ENCODE peak calls at places on chromosome 21, in five cellular contexts. E is BE2C, L is ovary, V is K562, N is mucosa of descending colon. U is an unnamed sample.

GRCh38 chr21:17550671-17551308 is 37.9 kb downstream of the CXADR start:
- DNase-seq in N (no peak), V (no peak), L (no peak), E (no peak), U (no peak)

GRCh38 chr21:39579734-39580332 is 32.9 kb upstream of the B3GALT5 start:
- DNase-seq in L (no peak), E (no peak), V (no peak), N (no peak), U (no peak)

GRCh38 chr21:35048706-35049617 is at the start of gene RUNX1:
- DNase-seq in L (no peak), V (peak; percentile 61), E (no peak), N (peak; percentile 53), U (peak; percentile 84)

GRCh38 chr21:35491920-35492678 is 443.0 kb upstream of the RUNX1 start:
- DNase-seq in L (no peak), V (no peak), N (no peak), E (no peak), U (no peak)

GRCh38 chr21:16134134-16134533 is 404.4 kb downstream of the USP25 start:
- DNase-seq in V (no peak), N (no peak), E (no peak), L (no peak), U (no peak)

GRCh38 chr21:34052171-34052570 is 21.2 kb upstream of the MRPS6 start:
- DNase-seq in V (no peak), E (no peak), N (no peak), L (no peak), U (no peak)

GRCh38 chr21:31334648-31335121 is 9.4 kb downstream of the TIAM1 start:
- DNase-seq in N (no peak), E (no peak), L (no peak), V (no peak), U (no peak)

GRCh38 chr21:35753308-35753707 is 307.0 kb downstream of the SETD4 start:
- DNase-seq in L (no peak), E (no peak), V (no peak), N (no peak), U (no peak)

GRCh38 chr21:32733356-32733755 is 5.5 kb upstream of the SYNJ1 start:
- DNase-seq in V (no peak), E (no peak), N (no peak), L (no peak), U (no peak)

GRCh38 chr21:40043423-40043822 is 176.2 kb downstream of the PCP4 start:
- DNase-seq in V (peak; percentile 6), L (no peak), N (no peak), E (no peak), U (no peak)

GRCh38 chr21:33136898-33137502 is 67.1 kb downstream of the OLIG1 start:
- DNase-seq in L (no peak), V (no peak), E (no peak), N (no peak), U (no peak)

GRCh38 chr21:25867041-25867440 is 132.3 kb downstream of the GABPA start:
- DNase-seq in L (no peak), E (no peak), V (no peak), N (no peak), U (no peak)

GRCh38 chr21:28516996-28517592 is 475.6 kb downstream of the LTN1 start:
- DNase-seq in V (peak; percentile 14), N (peak; percentile 83), L (peak; percentile 51), E (peak; percentile 86), U (peak; percentile 80)

GRCh38 chr21:27734146-27734545 is 767.3 kb upstream of the ADAMTS5 start:
- DNase-seq in E (no peak), L (no peak), V (no peak), N (no peak), U (no peak)

GRCh38 chr21:46489800-46490199 is 31.1 kb downstream of the DIP2A start:
- DNase-seq in L (no peak), E (no peak), V (no peak), N (no peak), U (no peak)

GRCh38 chr21:16037386-16037785 is 307.6 kb downstream of the USP25 start:
- DNase-seq in L (no peak), N (no peak), V (no peak), E (no peak), U (no peak)

GRCh38 chr21:39175154-39175553 is 8.1 kb downstream of the PSMG1 start:
- DNase-seq in N (no peak), E (no peak), L (no peak), V (no peak), U (peak; percentile 26)

GRCh38 chr21:42130447-42130846 is 59.3 kb downstream of the UMODL1 start:
- DNase-seq in E (no peak), N (no peak), V (no peak), L (no peak), U (no peak)
- H3K4me1 ChIP-seq in E (no peaks in the 10 kb centered on the region), N (no peaks in the 10 kb centered on the region), V (peaks cover 3% of the 10 kb centered on the region), L (no peaks in the 10 kb centered on the region), U (peaks cover 3% of the 10 kb centered on the region)

GRCh38 chr21:45322960-45323461 is 35.3 kb upstream of the POFUT2 start:
- DNase-seq in N (no peak), E (peak; percentile 11), L (peak; percentile 84), V (no peak), U (no peak)

GRCh38 chr21:45324430-45325205 is 36.9 kb upstream of the POFUT2 start:
- DNase-seq in V (no peak), L (peak; percentile 49), E (peak; percentile 20), N (no peak), U (peak; percentile 43)

GRCh38 chr21:45325206-45326168 is 37.8 kb upstream of the POFUT2 start:
- DNase-seq in N (no peak), E (peak; percentile 8), L (peak; percentile 54), V (no peak), U (no peak)

GRCh38 chr21:45322231-45322959 is 34.7 kb upstream of the POFUT2 start:
- DNase-seq in N (no peak), V (no peak), E (peak; percentile 9), L (peak; percentile 42), U (no peak)

GRCh38 chr21:45323487-45324380 is 36.0 kb upstream of the POFUT2 start:
- DNase-seq in V (no peak), N (no peak), E (peak; percentile 22), L (peak; percentile 72), U (peak; percentile 59)
- H3K4me1 ChIP-seq in V (peaks cover 80% of the 10 kb centered on the region), N (no peaks in the 10 kb centered on the region), E (no peaks in the 10 kb centered on the region), L (peaks cover 25% of the 10 kb centered on the region), U (peaks cover 74% of the 10 kb centered on the region)

GRCh38 chr21:37060296-37060695 is 12.6 kb downstream of the PIGP start:
- DNase-seq in L (no peak), N (peak; percentile 65), V (peak; percentile 52), E (peak; percentile 45), U (peak; percentile 92)
- H3K4me1 ChIP-seq in L (peaks cover 7% of the 10 kb centered on the region), N (peaks cover 8% of the 10 kb centered on the region), V (no peaks in the 10 kb centered on the region), E (peaks cover 11% of the 10 kb centered on the region), U (peaks cover 45% of the 10 kb centered on the region)

GRCh38 chr21:21614966-21615365 is 616.8 kb downstream of the NCAM2 start:
- DNase-seq in V (no peak), E (no peak), L (no peak), N (no peak), U (no peak)

DNA sequence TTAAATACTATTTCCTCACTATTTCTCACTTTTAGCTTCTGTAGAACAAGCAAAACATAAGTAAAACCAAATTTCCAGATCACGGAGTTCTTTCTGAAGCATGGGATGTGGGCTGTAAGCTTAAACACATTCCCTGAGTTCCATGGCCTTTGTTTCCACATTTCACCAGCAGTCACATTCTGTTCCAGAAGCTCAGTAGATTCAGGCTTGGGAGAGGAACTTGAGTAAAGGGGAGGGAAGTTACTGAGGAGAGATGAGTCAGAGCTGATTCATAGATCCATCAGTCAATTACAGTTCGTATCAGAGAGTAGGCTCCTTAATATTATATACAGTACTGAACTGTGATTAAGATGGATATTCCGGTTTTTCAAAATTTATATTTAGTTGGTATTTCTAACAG is 614.2 kb downstream of the NCAM2 start:
- DNase-seq in E (no peak), N (no peak), L (no peak), V (no peak), U (peak; percentile 16)
- H3K4me1 ChIP-seq in E (no peaks in the 10 kb centered on the region), N (no peaks in the 10 kb centered on the region), L (no peaks in the 10 kb centered on the region), V (no peaks in the 10 kb centered on the region), U (no peaks in the 10 kb centered on the region)